ENCODE peak calls at places on chromosomes 3 and 15, in four cellular contexts. V is GM12878, M is K562, T is HepG2. C is an unnamed sample.

GRCh38 chr3:176953106-176954080 is 243.9 kb downstream of the TBL1XR1 start:
- DNase-seq in V (no peak), M (no peak), T (no peak), C (no peak)

GRCh38 chr3:65830948-65831732 is 207.6 kb downstream of the MAGI1 start:
- DNase-seq in V (no peak), M (no peak), T (no peak), C (no peak)

GRCh38 chr3:185024406-185024805 is 128.5 kb downstream of the C3orf70 start:
- DNase-seq in V (no peak), M (no peak), T (no peak), C (no peak)

GRCh38 chr3:137792633-137793271 is 28.6 kb downstream of the SOX14 start:
- DNase-seq in V (no peak), M (peak; percentile 32), T (peak; percentile 17), C (no peak)

GRCh38 chr15:39413558-39413957 is 167.3 kb upstream of the THBS1 start:
- DNase-seq in V (peak; percentile 25), M (no peak), T (no peak), C (no peak)

GRCh38 chr15:83108266-83109219 is 1.1 kb downstream of the TM6SF1 start:
- DNase-seq in V (peak; percentile 24), M (no peak), T (no peak), C (no peak)

GRCh38 chr15:70584838-70585706 is 178.3 kb downstream of the UACA start:
- DNase-seq in V (no peak), M (no peak), T (peak; percentile 84), C (peak; percentile 77)

GRCh38 chr3:62361824-62362223 is 11.5 kb downstream of the FEZF2 start:
- DNase-seq in V (no peak), M (no peak), T (no peak), C (no peak)

GRCh38 chr3:191762323-191762960 is 301.5 kb downstream of the PYDC2 start:
- DNase-seq in V (no peak), M (no peak), T (peak; percentile 95), C (no peak)

GRCh38 chr3:101687142-101687931 is 819 bp upstream of the RPL24 start:
- DNase-seq in V (no peak), M (no peak), T (no peak), C (no peak)

GRCh38 chr3:133578548-133579191 is 5.2 kb downstream of the CDV3 start:
- DNase-seq in V (no peak), M (peak; percentile 34), T (peak; percentile 81), C (peak; percentile 75)

GRCh38 chr15:89647191-89647851 is 7.9 kb downstream of the KIF7 start:
- DNase-seq in V (no peak), M (peak; percentile 84), T (peak; percentile 57), C (peak; percentile 94)

GRCh38 chr3:5376761-5377160 is 189.3 kb downstream of the EDEM1 start:
- DNase-seq in V (no peak), M (no peak), T (peak; percentile 85), C (no peak)

GRCh38 chr15:67826717-67827560 is 1.6 kb downstream of the SKOR1 start:
- DNase-seq in V (no peak), M (no peak), T (no peak), C (no peak)

GRCh38 chr3:129485681-129486056 is 42.8 kb upstream of the RHO start:
- DNase-seq in V (no peak), M (no peak), T (no peak), C (no peak)

GRCh38 chr3:77377717-77378116 is 337.8 kb downstream of the ROBO2 start:
- DNase-seq in V (no peak), M (no peak), T (no peak), C (no peak)

GRCh38 chr15:73926191-73927002 is at the start of gene LOXL1:
- DNase-seq in V (no peak), M (peak; percentile 48), T (peak; percentile 23), C (no peak)

GRCh38 chr3:135109681-135110080 is 314.6 kb downstream of the EPHB1 start:
- DNase-seq in V (no peak), M (no peak), T (no peak), C (no peak)

GRCh38 chr15:98946301-98947255 is 61.0 kb downstream of the PGPEP1L start:
- DNase-seq in V (no peak), M (no peak), T (no peak), C (no peak)

GRCh38 chr3:134328846-134329245 is 45.4 kb downstream of the AMOTL2 start:
- DNase-seq in V (no peak), M (no peak), T (no peak), C (no peak)

GRCh38 chr3:165669502-165669901 is 167.7 kb downstream of the BCHE start:
- DNase-seq in V (no peak), M (no peak), T (no peak), C (no peak)

GRCh38 chr15:69161878-69162213 is 1.4 kb downstream of the GLCE start:
- DNase-seq in V (no peak), M (no peak), T (no peak), C (no peak)

GRCh38 chr3:4994144-4994730 is 15.0 kb downstream of the BHLHE40 start:
- DNase-seq in V (no peak), M (no peak), T (no peak), C (peak; percentile 60)

GRCh38 chr3:63251499-63251898 is 26.6 kb upstream of the SYNPR start:
- DNase-seq in V (no peak), M (no peak), T (no peak), C (no peak)

GRCh38 chr3:16338999-16339398 is 74.0 kb downstream of the OXNAD1 start:
- DNase-seq in V (no peak), M (no peak), T (peak; percentile 16), C (peak; percentile 10)

GRCh38 chr3:134754768-134755559 is 40.1 kb upstream of the EPHB1 start:
- DNase-seq in V (no peak), M (peak; percentile 39), T (peak; percentile 29), C (peak; percentile 22)

GRCh38 chr15:69976366-69976994 is 121.2 kb downstream of the TLE3 start:
- DNase-seq in V (no peak), M (peak; percentile 40), T (peak; percentile 21), C (peak; percentile 35)

GRCh38 chr3:8529197-8529637 is 27.6 kb downstream of the LMCD1 start:
- DNase-seq in V (no peak), M (no peak), T (peak; percentile 59), C (no peak)

GRCh38 chr15:60062826-60063225 is 58.7 kb downstream of the FOXB1 start:
- DNase-seq in V (no peak), M (no peak), T (no peak), C (no peak)

GRCh38 chr3:46408853-46409252 is 1.8 kb downstream of the CCRL2 start:
- DNase-seq in V (no peak), M (no peak), T (no peak), C (no peak)

GRCh38 chr3:46406440-46406785 is 453 bp downstream of the CCR5AS start:
- DNase-seq in V (no peak), M (peak; percentile 26), T (no peak), C (no peak)

GRCh38 chr3:46406786-46407611 is at the start of the genes CCR5AS and CCRL2:
- DNase-seq in V (no peak), M (peak; percentile 96), T (no peak), C (no peak)

GRCh38 chr3:46407976-46408375 is 917 bp downstream of the CCRL2 start:
- DNase-seq in V (no peak), M (no peak), T (no peak), C (no peak)

GRCh38 chr3:46405301-46406079 is 1.4 kb downstream of the CCR5AS start:
- DNase-seq in V (no peak), M (no peak), T (no peak), C (no peak)
- H3K4me1 ChIP-seq in V (peaks cover 11% of the 10 kb centered on the region), M (peaks cover 27% of the 10 kb centered on the region), T (no peaks in the 10 kb centered on the region), C (no peaks in the 10 kb centered on the region)

GRCh38 chr3:39960515-39961403 is 151.3 kb downstream of the MYRIP start:
- DNase-seq in V (no peak), M (no peak), T (no peak), C (no peak)
- TF ChIP-seq POLR2AphosphoS2 in V (no peak), M (no peak), T (no peak), C (no peak)

DNA sequence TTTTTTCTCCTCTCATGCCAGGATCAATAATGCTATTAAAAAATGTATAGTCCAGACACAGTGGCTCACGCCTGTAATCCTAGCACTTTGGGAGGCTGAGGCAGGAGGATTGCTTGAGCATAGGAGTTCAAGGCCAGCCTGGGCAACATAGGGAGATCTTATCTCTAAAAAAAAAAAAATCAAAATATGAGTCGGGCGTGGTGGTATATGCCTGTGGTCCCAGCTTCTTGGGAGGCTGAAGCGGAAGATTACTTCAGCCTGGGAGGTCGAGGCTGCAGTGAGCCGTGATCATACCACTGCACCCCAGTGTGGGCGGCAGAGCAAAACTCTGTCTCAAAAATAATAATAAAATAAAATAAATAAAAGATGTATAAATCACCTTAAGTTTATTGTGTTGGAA is 75.4 kb downstream of the WWTR1 start:
- DNase-seq in V (no peak), M (no peak), T (no peak), C (no peak)
- H3K4me1 ChIP-seq in V (peaks cover 68% of the 10 kb centered on the region), M (no peaks in the 10 kb centered on the region), T (peaks cover 32% of the 10 kb centered on the region), C (peaks cover 100% of the 10 kb centered on the region)

DNA sequence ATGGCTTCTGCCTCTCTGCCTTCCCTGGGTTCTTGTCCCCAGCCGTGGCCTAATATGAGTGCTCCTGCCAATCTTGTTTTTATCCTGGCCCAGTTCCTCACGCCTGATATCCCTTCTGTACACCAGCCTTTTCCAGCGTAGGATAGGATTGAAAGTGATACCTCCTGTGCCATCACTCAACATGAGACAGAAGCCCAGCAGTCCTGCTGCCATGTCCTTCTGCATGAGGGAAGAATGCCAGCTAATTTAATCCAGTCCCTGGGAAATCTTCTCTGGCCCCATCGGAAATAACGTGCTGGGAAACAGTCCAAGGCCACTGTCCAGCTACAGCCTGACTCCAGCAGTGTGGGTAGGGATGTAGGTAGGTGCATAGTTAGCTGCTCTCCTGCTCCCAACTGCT is 92.1 kb upstream of the TPM1 start:
- DNase-seq in V (no peak), M (no peak), T (no peak), C (no peak)
- TF ChIP-seq POLR2AphosphoS2 in V (no peak), M (no peak), T (no peak), C (no peak)

DNA sequence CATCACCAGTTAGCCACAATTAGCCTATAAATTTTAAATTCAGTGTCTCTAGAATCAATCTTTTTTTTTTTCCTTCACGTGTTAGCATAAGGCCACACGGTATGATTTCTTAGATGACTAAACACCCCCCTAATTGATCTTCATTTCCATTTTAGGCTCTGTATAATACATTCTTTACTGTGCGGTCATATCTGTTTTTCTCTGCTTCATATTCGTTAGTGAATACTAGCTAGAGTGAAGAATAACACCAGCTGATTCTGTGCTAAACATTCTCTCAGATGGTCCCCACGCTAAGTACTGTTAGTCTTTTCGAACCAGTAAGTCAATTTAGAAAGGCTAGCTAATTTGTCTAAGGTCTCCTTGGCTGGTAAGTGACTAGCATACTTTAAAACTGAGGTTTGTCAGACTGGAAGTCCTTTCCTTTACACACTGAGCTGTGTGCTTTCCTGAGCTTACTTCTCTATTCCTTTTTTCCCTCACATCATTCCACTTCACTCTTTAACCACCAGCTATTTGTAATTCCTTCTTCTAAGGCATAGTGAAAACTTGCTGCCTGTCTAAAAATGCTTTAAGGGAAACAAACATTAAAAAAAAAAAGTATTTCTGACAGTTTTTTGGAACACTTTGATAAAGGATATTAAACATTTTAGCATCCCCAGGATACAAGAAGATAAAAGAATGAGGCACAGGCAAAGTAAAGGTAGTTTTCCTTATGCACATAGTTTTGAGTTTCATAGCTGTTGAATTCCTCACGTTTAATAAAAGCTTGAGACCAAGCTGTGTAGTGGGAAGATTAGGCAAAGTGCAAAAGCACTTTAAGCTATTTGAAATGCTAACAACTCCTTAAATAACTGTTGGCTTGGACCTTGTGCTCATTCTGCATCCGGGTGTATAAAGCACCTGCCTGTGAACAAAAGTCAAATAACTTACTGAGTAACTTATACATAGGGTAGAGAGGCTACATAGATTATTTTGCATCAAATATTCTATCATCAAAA is 17.1 kb downstream of the ZFAND6 start:
- DNase-seq in V (no peak), M (no peak), T (peak; percentile 54), C (no peak)
- H3K4me1 ChIP-seq in V (peaks cover 10% of the 10 kb centered on the region), M (peaks cover 6% of the 10 kb centered on the region), T (peaks cover 64% of the 10 kb centered on the region), C (peaks cover 21% of the 10 kb centered on the region)

C was measured in A549.